ENCODE peak calls at places on chromosomes 11 and 22, in six cellular contexts. L is mucosa of gallbladder, A is NCI-H1092 treated with DMSO at 0.1 percent for 48 hours, G is T-helper 1 cell, F is NCI-H526, R is NCI-H510A. B is an unnamed sample.

GRCh38 chr22:46481386-46481785 is 56.0 kb downstream of the CELSR1 start:
- DNase-seq in L (no peak), A (no peak), G (no peak), F (no peak), R (no peak), B (no peak)

GRCh38 chr11:117934526-117935307 is 5.5 kb upstream of the TMPRSS13 start:
- DNase-seq in L (no peak), A (no peak), G (no peak), F (no peak), R (no peak), B (no peak)

GRCh38 chr11:99098751-99099150 is 78.0 kb downstream of the CNTN5 start:
- DNase-seq in L (no peak), A (no peak), G (no peak), F (no peak), R (no peak), B (no peak)

GRCh38 chr11:45217991-45218390 is 68.2 kb downstream of the SYT13 start:
- DNase-seq in L (no peak), A (no peak), G (no peak), F (no peak), R (no peak), B (no peak)

GRCh38 chr11:73366265-73366610 is 10.0 kb upstream of the RELT start:
- DNase-seq in L (no peak), A (no peak), G (no peak), F (no peak), R (no peak), B (no peak)

GRCh38 chr11:130600139-130600538 is 151.7 kb downstream of the ADAMTS15 start:
- DNase-seq in L (no peak), A (no peak), G (no peak), F (no peak), R (no peak), B (no peak)

GRCh38 chr11:101914349-101914736 is 467 bp upstream of the CEP126 start:
- DNase-seq in L (peak; percentile 16), A (no peak), G (no peak), F (no peak), R (no peak), B (peak; percentile 48)

GRCh38 chr11:129720156-129720555 is 95.5 kb upstream of the TMEM45B start:
- DNase-seq in L (no peak), A (no peak), G (no peak), F (no peak), R (peak; percentile 71), B (no peak)

GRCh38 chr11:86695391-86695790 is 23.0 kb upstream of the ME3 start:
- DNase-seq in L (no peak), A (no peak), G (no peak), F (no peak), R (no peak), B (no peak)

GRCh38 chr11:126061707-126062678 is 673 bp downstream of the CDON start:
- DNase-seq in L (peak; percentile 13), A (peak; percentile 82), G (no peak), F (peak; percentile 86), R (peak; percentile 32), B (peak; percentile 31)

GRCh38 chr11:111502611-111503010 is 9.6 kb downstream of the BTG4 start:
- DNase-seq in L (no peak), A (no peak), G (no peak), F (no peak), R (no peak), B (no peak)

GRCh38 chr11:35554491-35555237 is 29.2 kb upstream of the PAMR1 start:
- DNase-seq in L (no peak), A (no peak), G (no peak), F (no peak), R (no peak), B (no peak)

GRCh38 chr11:48006301-48006992 is 26.1 kb downstream of the PTPRJ start:
- DNase-seq in L (no peak), A (peak; percentile 44), G (no peak), F (no peak), R (no peak), B (peak; percentile 79)

GRCh38 chr22:19638282-19639015 is 75.9 kb upstream of the SEPTIN5 start:
- DNase-seq in L (no peak), A (no peak), G (no peak), F (no peak), R (no peak), B (no peak)

GRCh38 chr22:37196539-37197450 is 8.7 kb upstream of the C1QTNF6 start:
- DNase-seq in L (peak; percentile 84), A (no peak), G (no peak), F (no peak), R (no peak), B (peak; percentile 83)

GRCh38 chr11:94493146-94493442 is 550 bp downstream of the MRE11 start:
- DNase-seq in L (no peak), A (no peak), G (no peak), F (no peak), R (no peak), B (no peak)

GRCh38 chr22:35966314-35967045 is 62.1 kb downstream of the RBFOX2 start:
- DNase-seq in L (no peak), A (no peak), G (no peak), F (no peak), R (no peak), B (no peak)

GRCh38 chr11:78446210-78446609 is 28.6 kb upstream of the GAB2 start:
- DNase-seq in L (no peak), A (no peak), G (no peak), F (no peak), R (no peak), B (no peak)

GRCh38 chr11:271316-271715 is 6.9 kb upstream of the NLRP6 start:
- DNase-seq in L (no peak), A (no peak), G (no peak), F (no peak), R (no peak), B (no peak)

GRCh38 chr11:65208785-65209710 is 27.3 kb downstream of the CAPN1 start:
- DNase-seq in L (no peak), A (no peak), G (no peak), F (no peak), R (peak; percentile 43), B (no peak)

GRCh38 chr11:92306966-92307504 is 82.4 kb downstream of the FAT3 start:
- DNase-seq in L (no peak), A (no peak), G (no peak), F (no peak), R (no peak), B (no peak)

GRCh38 chr22:36425977-36426523 is 38.3 kb upstream of the MYH9 start:
- DNase-seq in L (no peak), A (peak; percentile 49), G (no peak), F (no peak), R (no peak), B (no peak)

GRCh38 chr11:126225266-126225665 is 13.7 kb downstream of the FAM118B start:
- DNase-seq in L (no peak), A (no peak), G (no peak), F (no peak), R (no peak), B (no peak)

B was measured in stromal cell of bone marrow.